ENCODE peak calls at places on chromosomes 12 and 14, in four cellular contexts. One of them, this sample, is unnamed.

GRCh38 chr12:28537474-28537873 is 347.2 kb downstream of the CCDC91 start:
- DNase-seq in GM12878: no peak
- DNase-seq in K562: no peak
- DNase-seq in NT2/D1: no peak
- DNase-seq in this sample: no peak

GRCh38 chr12:118292836-118293235 is 79.9 kb downstream of the TAOK3 start:
- DNase-seq in GM12878: no peak
- DNase-seq in K562: no peak
- DNase-seq in NT2/D1: no peak
- DNase-seq in this sample: no peak

GRCh38 chr14:52473557-52473956 is 78.7 kb downstream of the TXNDC16 start:
- DNase-seq in GM12878: no peak
- DNase-seq in K562: no peak
- DNase-seq in NT2/D1: peak
- DNase-seq in this sample: peak

GRCh38 chr14:57871487-57872080 is 5.7 kb upstream of the SLC35F4 start:
- DNase-seq in GM12878: peak
- DNase-seq in K562: peak
- DNase-seq in NT2/D1: peak
- DNase-seq in this sample: peak

GRCh38 chr12:32257695-32258496 is 141.5 kb upstream of the FGD4 start:
- DNase-seq in GM12878: no peak
- DNase-seq in K562: no peak
- DNase-seq in NT2/D1: no peak
- DNase-seq in this sample: no peak

GRCh38 chr14:102829106-102829505 is 51.9 kb downstream of the TRAF3 start:
- DNase-seq in GM12878: no peak
- DNase-seq in K562: no peak
- DNase-seq in NT2/D1: no peak
- DNase-seq in this sample: no peak

GRCh38 chr14:66038214-66038977 is 447.8 kb upstream of the CCDC196 start:
- DNase-seq in GM12878: no peak
- DNase-seq in K562: no peak
- DNase-seq in NT2/D1: no peak
- DNase-seq in this sample: no peak

GRCh38 chr12:101885912-101886561 is 8.7 kb downstream of the DRAM1 start:
- DNase-seq in GM12878: no peak
- DNase-seq in K562: no peak
- DNase-seq in NT2/D1: no peak
- DNase-seq in this sample: no peak

GRCh38 chr14:91335191-91336092 is 82.2 kb downstream of the CCDC88C start:
- DNase-seq in GM12878: no peak
- DNase-seq in K562: no peak
- DNase-seq in NT2/D1: no peak
- DNase-seq in this sample: no peak

GRCh38 chr12:112919131-112919530 is 12.4 kb downstream of the OAS1 start:
- DNase-seq in GM12878: no peak
- DNase-seq in K562: no peak
- DNase-seq in NT2/D1: no peak
- DNase-seq in this sample: no peak

GRCh38 chr12:28040251-28040650 is 67.7 kb upstream of the PTHLH start:
- DNase-seq in GM12878: no peak
- DNase-seq in K562: no peak
- DNase-seq in NT2/D1: no peak
- DNase-seq in this sample: no peak

GRCh38 chr14:103854822-103855733 is 7.7 kb upstream of the PPP1R13B start:
- DNase-seq in GM12878: no peak
- DNase-seq in K562: peak
- DNase-seq in NT2/D1: no peak
- DNase-seq in this sample: no peak

GRCh38 chr12:67241482-67241881 is 27.7 kb upstream of the CAND1 start:
- DNase-seq in GM12878: no peak
- DNase-seq in K562: no peak
- DNase-seq in NT2/D1: no peak
- DNase-seq in this sample: no peak

GRCh38 chr12:65821336-65821735 is 2.9 kb upstream of the HMGA2 start:
- DNase-seq in GM12878: no peak
- DNase-seq in K562: no peak
- DNase-seq in NT2/D1: no peak
- DNase-seq in this sample: no peak

GRCh38 chr14:58298880-58299664 is 717 bp downstream of the ARID4A start:
- DNase-seq in GM12878: no peak
- DNase-seq in K562: peak
- DNase-seq in NT2/D1: no peak
- DNase-seq in this sample: no peak

GRCh38 chr12:26374934-26375333 is 179.6 kb downstream of the SSPN start:
- DNase-seq in GM12878: no peak
- DNase-seq in K562: no peak
- DNase-seq in NT2/D1: no peak
- DNase-seq in this sample: no peak

GRCh38 chr12:53255993-53256392 is 12.1 kb upstream of the ESPL1 start:
- DNase-seq in GM12878: no peak
- DNase-seq in K562: no peak
- DNase-seq in NT2/D1: no peak
- DNase-seq in this sample: no peak

GRCh38 chr14:99273724-99274345 is 1.8 kb upstream of the BCL11B start:
- DNase-seq in GM12878: no peak
- DNase-seq in K562: no peak
- DNase-seq in NT2/D1: no peak
- DNase-seq in this sample: no peak

GRCh38 chr12:29241821-29242591 is 92.9 kb downstream of the FAR2 start:
- DNase-seq in GM12878: peak
- DNase-seq in K562: no peak
- DNase-seq in NT2/D1: no peak
- DNase-seq in this sample: peak

GRCh38 chr12:53989227-53990113 is 4.5 kb downstream of the HOXC10 start:
- DNase-seq in GM12878: peak
- DNase-seq in K562: no peak
- DNase-seq in NT2/D1: no peak
- DNase-seq in this sample: no peak

DNA sequence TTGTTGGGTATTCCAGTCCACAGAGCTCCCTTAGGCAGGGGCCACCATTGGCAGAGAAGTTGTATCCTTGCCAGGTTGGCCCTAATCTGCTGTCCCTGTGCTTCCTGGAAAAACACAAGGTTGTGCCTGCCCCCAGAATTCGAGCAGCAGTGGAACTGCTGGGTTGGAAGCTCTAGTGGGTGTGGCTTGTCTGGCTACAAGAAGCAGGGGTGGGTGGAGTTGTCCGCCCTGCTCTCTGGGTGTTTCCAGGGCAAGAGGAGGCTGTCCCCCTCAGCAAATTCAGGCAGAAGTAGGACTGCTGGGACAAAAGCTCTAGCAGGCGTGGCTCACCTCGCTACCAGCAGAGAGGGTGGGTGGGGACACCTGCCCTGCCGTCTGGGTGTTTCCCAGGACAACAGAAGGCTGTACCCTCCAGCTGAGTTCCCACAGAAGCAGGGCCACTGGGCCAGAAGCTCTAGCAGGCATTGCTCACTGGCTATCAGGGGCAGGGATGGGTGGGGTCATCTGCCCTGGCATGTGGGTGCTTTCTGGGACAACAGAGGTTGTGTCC is 72.8 kb upstream of the NPAS3 start:
- DNase-seq in GM12878: no peak
- DNase-seq in K562: no peak
- DNase-seq in NT2/D1: no peak
- DNase-seq in this sample: no peak
- TF ChIP-seq ZNF274 in GM12878: no peak
- TF ChIP-seq ZNF274 in K562: no peak
- TF ChIP-seq ZNF274 in NT2/D1: no peak
- TF ChIP-seq ZNF274 in this sample: no peak

GRCh38 chr12:122228092-122228491 is 2.2 kb upstream of the DIABLO start:
- DNase-seq in GM12878: no peak
- DNase-seq in K562: no peak
- DNase-seq in NT2/D1: no peak
- DNase-seq in this sample: no peak
- TF ChIP-seq ZNF274 in GM12878: no peak
- TF ChIP-seq ZNF274 in K562: no peak
- TF ChIP-seq ZNF274 in NT2/D1: no peak
- TF ChIP-seq ZNF274 in this sample: no peak

DNA sequence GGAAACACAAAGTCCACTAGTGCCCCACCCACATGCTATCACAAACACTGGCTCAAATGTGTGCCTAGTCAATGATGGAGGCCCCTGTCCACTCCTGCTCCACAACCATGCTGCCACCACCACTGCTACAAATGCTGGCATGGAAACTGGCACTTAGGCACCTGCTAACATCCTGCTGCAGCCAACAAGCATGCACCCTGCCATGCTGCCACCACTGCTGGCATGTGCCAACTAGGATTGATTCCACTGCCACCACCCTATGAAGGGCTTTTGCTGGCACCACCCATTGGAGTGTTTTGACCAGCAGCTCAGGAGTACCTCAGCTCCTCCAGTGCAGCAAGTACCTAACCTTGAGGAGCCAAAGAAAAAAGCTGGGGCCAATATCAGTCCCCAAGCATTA is 236.6 kb downstream of the CCDC59 start:
- DNase-seq in GM12878: no peak
- DNase-seq in K562: no peak
- DNase-seq in NT2/D1: no peak
- DNase-seq in this sample: no peak
- TF ChIP-seq ZNF274 in GM12878: no peak
- TF ChIP-seq ZNF274 in K562: no peak
- TF ChIP-seq ZNF274 in NT2/D1: no peak
- TF ChIP-seq ZNF274 in this sample: no peak

GRCh38 chr12:39586811-39587210 is 32.8 kb downstream of the ABCD2 start:
- DNase-seq in GM12878: no peak
- DNase-seq in K562: no peak
- DNase-seq in NT2/D1: no peak
- DNase-seq in this sample: no peak

GRCh38 chr12:39592295-39592694 is 27.3 kb downstream of the ABCD2 start:
- DNase-seq in GM12878: no peak
- DNase-seq in K562: no peak
- DNase-seq in NT2/D1: no peak
- DNase-seq in this sample: no peak

GRCh38 chr12:39581592-39581991 is 38.0 kb downstream of the ABCD2 start:
- DNase-seq in GM12878: no peak
- DNase-seq in K562: no peak
- DNase-seq in NT2/D1: no peak
- DNase-seq in this sample: peak

GRCh38 chr12:39587247-39587646 is 32.4 kb downstream of the ABCD2 start:
- DNase-seq in GM12878: no peak
- DNase-seq in K562: no peak
- DNase-seq in NT2/D1: no peak
- DNase-seq in this sample: peak
- TF ChIP-seq ZNF274 in GM12878: no peak
- TF ChIP-seq ZNF274 in K562: no peak
- TF ChIP-seq ZNF274 in NT2/D1: no peak
- TF ChIP-seq ZNF274 in this sample: no peak

DNA sequence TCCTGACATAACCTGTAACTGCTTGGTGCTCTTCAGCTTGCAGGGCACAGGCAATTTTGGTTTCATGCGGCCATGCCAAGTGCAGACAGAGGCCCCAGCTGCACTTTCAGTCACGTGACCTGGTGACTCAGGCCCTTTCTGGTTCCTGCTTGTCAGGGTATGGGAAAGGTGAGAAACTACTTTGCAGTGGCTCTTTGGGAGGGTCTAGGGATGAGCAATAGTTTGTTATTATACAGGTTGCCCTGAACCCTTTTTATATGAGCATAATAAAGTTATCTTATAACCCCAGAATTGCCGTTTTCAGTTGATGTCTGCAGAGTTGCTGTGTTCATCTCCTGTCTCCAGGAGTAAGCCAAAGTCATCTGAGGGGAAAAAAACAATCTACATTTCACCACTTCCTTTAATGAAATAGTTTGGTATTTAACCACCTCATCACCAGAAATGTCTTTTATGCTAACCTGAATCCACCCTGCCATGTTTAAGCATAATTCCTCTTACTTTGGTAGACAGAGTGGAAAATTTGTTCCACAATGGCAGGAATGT is 30.9 kb upstream of the EMP1 start:
- DNase-seq in GM12878: no peak
- DNase-seq in K562: peak
- DNase-seq in NT2/D1: no peak
- DNase-seq in this sample: peak
- TF ChIP-seq ZNF274 in GM12878: no peak
- TF ChIP-seq ZNF274 in K562: no peak
- TF ChIP-seq ZNF274 in NT2/D1: no peak
- TF ChIP-seq ZNF274 in this sample: no peak

GRCh38 chr14:22570132-22570949 is 18.7 kb downstream of the DAD1 start:
- DNase-seq in GM12878: peak
- DNase-seq in K562: peak
- DNase-seq in NT2/D1: peak
- DNase-seq in this sample: peak

GRCh38 chr14:22566845-22567244 is 22.2 kb downstream of the DAD1 start:
- DNase-seq in GM12878: no peak
- DNase-seq in K562: no peak
- DNase-seq in NT2/D1: no peak
- DNase-seq in this sample: no peak

GRCh38 chr14:22569749-22570131 is 19.3 kb downstream of the DAD1 start:
- DNase-seq in GM12878: no peak
- DNase-seq in K562: no peak
- DNase-seq in NT2/D1: no peak
- DNase-seq in this sample: no peak

GRCh38 chr14:22567437-22567836 is 21.6 kb downstream of the DAD1 start:
- DNase-seq in GM12878: no peak
- DNase-seq in K562: no peak
- DNase-seq in NT2/D1: no peak
- DNase-seq in this sample: no peak

GRCh38 chr14:22569106-22569748 is 19.8 kb downstream of the DAD1 start:
- DNase-seq in GM12878: no peak
- DNase-seq in K562: no peak
- DNase-seq in NT2/D1: no peak
- DNase-seq in this sample: no peak
- TF ChIP-seq ZNF274 in GM12878: no peak
- TF ChIP-seq ZNF274 in K562: no peak
- TF ChIP-seq ZNF274 in NT2/D1: no peak
- TF ChIP-seq ZNF274 in this sample: no peak

GRCh38 chr14:87934185-87934584 is 58.8 kb downstream of the GALC start:
- DNase-seq in GM12878: no peak
- DNase-seq in K562: no peak
- DNase-seq in NT2/D1: no peak
- DNase-seq in this sample: no peak
- TF ChIP-seq ZNF274 in GM12878: no peak
- TF ChIP-seq ZNF274 in K562: no peak
- TF ChIP-seq ZNF274 in NT2/D1: no peak
- TF ChIP-seq ZNF274 in this sample: no peak

DNA sequence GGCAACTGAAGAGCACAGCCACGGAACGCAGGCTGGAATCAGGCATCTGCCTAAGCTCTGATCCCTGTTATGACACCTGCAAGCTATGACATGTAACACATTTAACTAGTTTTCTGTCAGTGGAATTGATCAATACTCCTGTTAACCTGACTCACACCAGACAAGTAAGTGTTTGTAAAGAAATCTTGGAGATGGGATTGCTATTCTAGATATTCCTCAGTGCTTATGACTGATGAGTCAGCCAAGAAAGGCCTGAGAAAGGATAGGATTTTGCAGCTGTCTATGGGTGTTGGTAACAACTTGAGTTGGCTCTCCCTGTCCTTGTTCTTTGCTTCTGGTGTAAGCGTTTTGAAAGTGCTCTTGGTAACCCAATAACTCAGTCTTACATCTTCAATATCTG is 110.5 kb downstream of the GPR135 start:
- DNase-seq in GM12878: no peak
- DNase-seq in K562: no peak
- DNase-seq in NT2/D1: no peak
- DNase-seq in this sample: no peak
- TF ChIP-seq ZNF274 in GM12878: no peak
- TF ChIP-seq ZNF274 in K562: no peak
- TF ChIP-seq ZNF274 in NT2/D1: no peak
- TF ChIP-seq ZNF274 in this sample: no peak

GRCh38 chr14:106691601-106692291 is 1165.4 kb downstream of the TMEM121 start:
- DNase-seq in GM12878: peak
- DNase-seq in K562: peak
- DNase-seq in NT2/D1: no peak
- DNase-seq in this sample: no peak
- TF ChIP-seq ZNF274 in GM12878: no peak
- TF ChIP-seq ZNF274 in K562: no peak
- TF ChIP-seq ZNF274 in NT2/D1: no peak
- TF ChIP-seq ZNF274 in this sample: no peak

GRCh38 chr14:94625353-94625635 is 13.1 kb downstream of the SERPINA3 start:
- DNase-seq in GM12878: no peak
- DNase-seq in K562: no peak
- DNase-seq in NT2/D1: no peak
- DNase-seq in this sample: no peak
- TF ChIP-seq ZNF274 in GM12878: no peak
- TF ChIP-seq ZNF274 in K562: no peak
- TF ChIP-seq ZNF274 in NT2/D1: no peak
- TF ChIP-seq ZNF274 in this sample: no peak